ENCODE peak calls at places on chromosomes 5 and 9, in five cellular contexts. Q, V, A, T and F are unnamed samples.

GRCh38 chr9:120925535-120926396 is 830 bp downstream of the TRAF1 start:
- DNase-seq in V (no peak), Q (peak), T (no peak), A (no peak), F (peak)

GRCh38 chr5:150058480-150059126 is 27.8 kb downstream of the CSF1R start:
- DNase-seq in Q (no peak), T (no peak), A (no peak), V (no peak), F (no peak)

GRCh38 chr5:76742586-76742985 is 26.7 kb downstream of the F2R start:
- DNase-seq in A (no peak), Q (peak), V (peak), T (no peak), F (peak)

GRCh38 chr5:92337772-92338234 is 954.7 kb upstream of the ARRDC3 start:
- DNase-seq in T (no peak), V (peak), A (no peak), Q (no peak), F (peak)

GRCh38 chr5:32710335-32710858 is 724 bp upstream of the NPR3 start:
- DNase-seq in Q (no peak), A (no peak), T (peak), V (no peak), F (no peak)

GRCh38 chr5:169065400-169065799 is 235.5 kb downstream of the SLIT3 start:
- DNase-seq in A (no peak), T (no peak), Q (no peak), V (no peak), F (no peak)

GRCh38 chr9:126275386-126276001 is 51.1 kb upstream of the MVB12B start:
- DNase-seq in A (peak), V (no peak), T (no peak), Q (no peak), F (no peak)

GRCh38 chr5:74543162-74543995 is 97.1 kb downstream of the ENC1 start:
- DNase-seq in Q (no peak), A (no peak), T (no peak), V (peak), F (peak)

GRCh38 chr5:67166460-67166871 is 30.1 kb downstream of the CD180 start:
- DNase-seq in A (no peak), Q (no peak), T (peak), V (no peak), F (no peak)

GRCh38 chr5:154732212-154732611 is 23.0 kb upstream of the LARP1 start:
- DNase-seq in Q (no peak), A (no peak), T (no peak), V (no peak), F (no peak)

GRCh38 chr9:81264516-81264915 is 424.8 kb downstream of the TLE1 start:
- DNase-seq in T (no peak), A (no peak), V (no peak), Q (no peak), F (no peak)

GRCh38 chr5:172869734-172870133 is 35.7 kb downstream of the ERGIC1 start:
- DNase-seq in Q (no peak), V (no peak), T (no peak), A (no peak), F (no peak)

DNA sequence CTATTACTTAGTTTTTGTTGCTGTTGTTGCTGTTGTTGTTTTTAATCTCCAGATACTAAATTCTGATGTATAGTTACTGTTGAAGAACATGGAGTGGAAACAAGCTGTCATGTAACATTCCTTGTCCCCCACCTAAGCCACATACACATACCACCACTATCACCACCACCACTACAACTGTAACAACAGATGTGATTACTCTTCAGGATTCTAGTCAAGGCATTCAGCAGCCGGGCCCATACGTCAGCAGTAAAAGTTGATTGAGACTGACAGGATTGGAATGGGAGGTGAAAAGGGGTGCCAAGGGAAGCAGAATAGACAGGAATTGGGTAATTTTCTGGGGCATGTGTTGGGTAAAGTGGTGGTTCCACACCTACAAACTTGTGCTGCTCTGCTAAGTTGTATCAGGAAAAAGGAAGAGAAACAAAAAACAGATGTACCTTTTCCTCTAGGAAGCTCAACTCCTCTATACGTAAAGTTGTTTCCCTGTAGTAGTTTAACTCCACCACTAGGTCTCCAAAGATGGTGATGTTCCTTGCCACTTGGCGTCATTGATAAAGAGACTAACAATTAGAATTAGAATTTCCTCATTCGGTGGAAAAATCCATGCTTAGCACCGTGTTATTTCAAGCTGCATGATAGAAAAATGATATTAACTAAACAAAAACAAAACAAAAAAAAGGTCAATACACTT is 138.6 kb downstream of the ARRDC3 start:
- DNase-seq in Q (no peak), T (no peak), V (no peak), A (no peak), F (no peak)
- TF ChIP-seq CTCF in Q (no peak), T (no peak), V (no peak), A (no peak), F (no peak)

DNA sequence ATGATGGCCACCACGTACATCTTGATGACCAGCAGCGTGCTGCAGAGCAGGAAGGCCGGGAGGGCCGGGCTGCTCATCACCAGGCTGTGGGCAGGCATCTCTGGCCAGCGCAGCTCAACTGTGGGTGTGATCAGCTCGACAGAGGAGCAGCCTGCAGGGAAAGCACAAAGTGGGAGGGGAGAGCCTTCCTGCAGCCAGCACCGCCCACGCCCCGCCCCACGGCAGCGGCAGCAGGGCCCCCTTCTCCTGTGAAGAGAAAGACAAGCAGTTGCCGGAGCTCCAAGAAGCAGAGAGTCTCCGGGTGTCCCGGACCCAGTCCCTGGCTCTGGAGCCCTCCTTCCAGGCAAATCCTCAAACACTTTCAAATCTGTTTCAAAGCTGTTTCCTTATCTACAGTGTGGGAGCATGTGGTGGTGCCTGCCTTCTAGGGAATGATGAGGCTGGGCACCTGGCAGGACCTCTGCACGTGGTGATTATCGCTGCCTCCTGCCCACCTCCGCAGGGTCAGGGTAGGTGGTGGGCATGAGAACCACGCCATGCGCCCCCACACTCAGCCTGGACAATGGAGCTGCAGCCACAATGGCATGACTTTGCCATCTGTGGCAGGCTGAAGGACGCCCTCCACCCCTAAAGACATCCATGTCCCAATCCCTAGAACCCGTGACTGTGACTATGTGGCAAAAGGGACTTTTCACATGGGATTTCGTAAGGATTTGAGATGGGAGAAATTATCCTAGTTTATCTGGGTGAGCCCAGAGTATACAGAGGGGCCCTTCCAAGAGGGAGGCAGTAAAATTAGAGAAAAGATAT is at the start of gene PTGES:
- DNase-seq in T (peak), Q (peak), A (no peak), V (peak), F (no peak)
- H3K4me3 ChIP-seq in T (peak), Q (peak), A (peak), V (peak), F (peak)

GRCh38 chr9:95003694-95004451 is 277.4 kb downstream of the AOPEP start:
- DNase-seq in A (no peak), Q (no peak), V (no peak), T (peak), F (no peak)
- TF ChIP-seq CTCF in A (peak), Q (peak), V (no peak), T (peak), F (peak)

GRCh38 chr9:92439921-92440750 is 15.9 kb upstream of the OMD start:
- DNase-seq in Q (no peak), A (no peak), T (no peak), V (peak), F (peak)
- H3K4me3 ChIP-seq in Q (no peak), A (no peak), T (no peak), V (no peak), F (no peak)

DNA sequence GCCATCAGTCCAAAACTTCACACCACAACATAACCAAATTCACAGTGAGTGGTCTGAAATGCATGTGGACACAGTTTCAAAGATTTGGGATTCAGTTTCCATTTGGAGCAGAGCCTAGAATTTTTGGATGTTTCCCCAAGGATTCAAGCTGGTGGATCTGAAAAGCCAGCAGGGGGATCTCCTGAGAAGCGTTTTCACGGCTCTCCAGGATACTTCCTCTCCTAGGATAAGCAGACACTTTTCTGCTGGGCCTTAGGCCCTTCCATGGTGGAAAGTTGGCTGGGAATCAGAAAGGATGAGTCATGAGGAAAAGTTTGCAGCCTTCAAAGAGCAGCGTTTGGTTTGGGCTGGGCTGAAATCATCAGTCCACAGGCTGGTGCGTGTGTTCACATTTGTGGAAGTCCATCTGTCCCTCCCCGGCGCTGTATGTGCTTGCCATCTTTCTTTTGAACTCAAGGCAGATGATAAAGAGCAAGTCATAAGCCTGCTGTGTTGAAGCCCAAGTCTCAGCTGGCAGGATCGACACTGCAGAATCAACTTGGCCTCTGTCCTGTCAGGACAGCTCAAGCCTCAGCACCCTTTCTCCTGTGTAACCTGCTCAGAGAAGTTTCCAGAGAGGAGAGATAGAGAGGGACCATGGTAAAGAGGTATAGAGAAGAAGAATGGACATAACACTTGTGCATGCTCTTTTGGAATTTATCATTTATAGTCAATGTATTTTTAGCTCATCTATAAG is 152.6 kb upstream of the MSX2 start:
- DNase-seq in A (no peak), T (peak), V (peak), Q (peak), F (peak)
- TF ChIP-seq CTCF in A (peak), T (peak), V (peak), Q (peak), F (peak)

DNA sequence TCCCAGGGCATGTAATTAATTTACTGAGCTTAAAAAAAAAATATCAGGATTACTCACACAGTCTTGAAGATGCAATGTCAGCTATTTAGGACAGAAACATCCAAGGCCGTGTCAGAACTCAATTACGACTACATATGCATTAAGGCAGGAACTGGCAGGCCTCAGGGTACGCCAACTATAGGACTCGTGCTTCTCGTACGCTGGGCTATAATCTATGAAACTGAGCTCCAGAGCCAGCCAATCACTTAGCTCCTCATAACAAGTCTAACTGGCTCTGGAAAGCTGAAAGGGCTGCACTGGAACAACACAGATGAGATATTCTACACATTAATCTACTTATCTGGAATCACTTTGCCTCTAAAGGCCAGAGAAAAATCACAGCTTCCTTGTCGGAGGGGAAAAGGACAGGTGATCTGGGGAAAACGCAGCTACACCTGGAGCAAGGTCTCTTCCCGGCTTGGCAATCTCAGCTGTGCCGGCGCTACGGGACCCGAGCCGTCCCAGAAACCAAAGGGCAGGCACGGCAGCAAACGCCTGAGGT is 212.0 kb downstream of the DEPDC1B start:
- DNase-seq in A (no peak), Q (no peak), V (no peak), T (no peak), F (no peak)
- H3K4me3 ChIP-seq in A (peak), Q (no peak), V (peak), T (no peak), F (peak)

DNA sequence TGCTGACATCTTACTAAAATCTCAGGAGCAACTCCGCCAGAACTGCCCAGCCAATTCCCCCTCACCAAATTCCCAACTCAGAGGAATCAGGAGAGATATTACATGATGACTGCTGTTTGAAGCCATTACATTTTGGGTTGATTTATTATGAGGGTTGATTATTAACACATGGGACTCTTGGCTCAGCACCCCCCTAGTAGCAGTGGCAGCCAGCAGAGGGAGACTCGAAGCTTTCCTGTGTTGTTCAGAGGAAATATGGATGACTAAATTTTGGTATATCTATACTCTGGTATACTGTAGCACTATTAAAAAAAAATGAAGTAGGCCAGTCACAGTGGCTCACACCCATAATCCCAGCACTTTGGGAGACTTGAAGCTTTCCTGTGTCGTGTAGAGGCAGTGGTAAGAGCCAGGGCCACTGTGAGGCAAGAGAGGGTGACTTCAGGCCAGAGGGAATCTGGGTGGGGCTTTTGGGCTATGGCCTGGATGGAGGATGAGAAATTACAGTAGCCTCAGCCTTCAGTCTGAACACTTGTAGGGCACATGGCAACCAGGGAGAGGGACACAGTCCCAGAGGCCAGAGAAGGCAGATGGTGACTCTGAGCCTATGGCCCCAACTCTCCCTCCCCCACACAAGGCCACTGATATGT is 111.4 kb downstream of the LHX2 start:
- DNase-seq in V (no peak), A (no peak), Q (no peak), T (no peak), F (no peak)
- TF ChIP-seq CTCF in V (peak), A (no peak), Q (peak), T (no peak), F (peak)

GRCh38 chr9:38030658-38031057 is 38.4 kb downstream of the SHB start:
- DNase-seq in V (no peak), A (no peak), Q (no peak), T (no peak), F (no peak)
- H3K4me3 ChIP-seq in V (no peak), A (no peak), Q (no peak), T (no peak), F (no peak)